ENCODE peak calls at places on chromosome 14, in five cellular contexts. C is cardiac muscle cell, V is neuronal stem cell, Y is mesendoderm, O is heart left ventricle. G is an unnamed sample.

GRCh38 chr14:30240002-30240401 is 312.4 kb upstream of the PRKD1 start:
- DNase-seq in Y (no peak), C (no peak), O (no peak), V (peak), G (no peak)

GRCh38 chr14:101781240-101782061 is 19.9 kb downstream of the PPP2R5C start:
- DNase-seq in V (no peak), Y (peak), O (no peak), C (peak), G (peak)

GRCh38 chr14:99318091-99318958 is 46.3 kb upstream of the BCL11B start:
- DNase-seq in Y (peak), V (no peak), C (no peak), O (no peak), G (no peak)

GRCh38 chr14:21556378-21557083 is 23.3 kb downstream of the OR10G3 start:
- DNase-seq in Y (no peak), V (no peak), C (no peak), O (no peak), G (no peak)

GRCh38 chr14:59829469-59829868 is 41.1 kb downstream of the RTN1 start:
- DNase-seq in V (no peak), Y (no peak), C (no peak), O (no peak), G (no peak)

GRCh38 chr14:69543341-69544249 is 31.1 kb downstream of the CCDC177 start:
- DNase-seq in Y (peak), C (no peak), O (no peak), V (no peak), G (no peak)

GRCh38 chr14:53956427-53957201 is at the start of gene BMP4:
- DNase-seq in V (no peak), Y (peak), C (peak), O (peak), G (no peak)

GRCh38 chr14:99619873-99620834 is 16.1 kb upstream of the CCDC85C start:
- DNase-seq in V (no peak), Y (peak), O (no peak), C (no peak), G (no peak)

GRCh38 chr14:76376001-76376404 is at the start of gene ESRRB:
- DNase-seq in Y (peak), C (peak), O (no peak), V (peak), G (no peak)

GRCh38 chr14:67887478-67887877 is 67.9 kb downstream of the RAD51B start:
- DNase-seq in C (no peak), V (no peak), O (no peak), Y (no peak), G (no peak)

GRCh38 chr14:59213368-59214315 is 25.2 kb downstream of the DAAM1 start:
- DNase-seq in V (no peak), Y (no peak), O (no peak), C (no peak), G (no peak)

GRCh38 chr14:68756071-68756481 is 36.8 kb downstream of the ZFP36L1 start:
- DNase-seq in Y (no peak), V (no peak), C (no peak), O (no peak), G (no peak)

GRCh38 chr14:26598081-26598671 is 343 bp upstream of the NOVA1 start:
- DNase-seq in C (peak), Y (peak), V (peak), O (peak), G (no peak)

DNA sequence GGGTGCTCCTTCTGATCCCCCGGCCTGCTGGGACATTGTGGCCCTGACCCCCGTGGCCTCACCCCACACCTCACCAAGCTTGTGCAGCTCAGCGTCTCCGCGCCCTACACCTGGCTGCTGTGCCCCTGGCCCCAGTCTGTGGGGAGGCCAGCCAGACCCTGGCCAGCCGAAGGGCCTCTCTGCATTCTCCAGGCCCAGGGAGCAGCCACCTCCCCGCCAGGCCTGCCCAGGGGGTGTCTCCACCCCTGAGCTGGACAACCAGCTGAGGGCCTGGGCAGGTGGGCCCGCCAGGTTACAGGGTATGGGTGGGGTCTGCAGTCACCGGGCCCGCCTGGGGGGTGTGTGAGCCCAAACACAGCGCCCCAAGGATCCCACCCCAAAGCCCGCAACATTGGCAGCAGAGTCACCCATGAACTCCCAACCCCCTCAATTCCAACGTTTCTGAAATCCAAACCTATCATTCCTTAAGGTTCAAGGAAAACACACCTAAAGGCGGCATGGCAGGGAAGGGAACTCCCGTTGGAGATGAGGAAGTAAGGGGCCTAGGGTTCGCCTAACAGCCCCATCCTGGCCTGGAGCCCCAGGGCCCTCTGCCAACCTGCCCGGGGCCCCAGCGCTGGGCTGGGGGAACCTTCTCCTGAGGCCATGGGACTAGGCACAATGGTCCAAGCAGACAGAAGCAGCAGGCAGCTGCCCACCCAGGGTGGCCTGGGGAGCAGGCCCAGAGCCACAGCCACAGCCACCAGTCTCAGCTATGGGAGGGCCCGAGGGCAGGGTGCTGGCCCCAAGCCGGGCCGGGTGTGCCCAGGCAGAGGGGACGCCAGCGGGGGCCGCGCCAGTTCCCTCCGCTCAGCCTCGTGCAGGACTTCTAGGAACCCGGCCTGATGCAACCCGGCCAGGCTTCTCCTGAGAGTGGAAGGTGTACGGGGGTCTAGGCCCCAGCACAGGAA is 8.5 kb downstream of the AKT1 start:
- DNase-seq in C (no peak), V (no peak), Y (no peak), O (no peak), G (no peak)
- H3K27ac ChIP-seq in C (no peak), V (no peak), Y (no peak), O (no peak), G (peak)

GRCh38 chr14:74065746-74066575 is 18.3 kb downstream of the ALDH6A1 start:
- DNase-seq in C (no peak), O (no peak), Y (no peak), V (no peak), G (no peak)

GRCh38 chr14:74064883-74065282 is 19.4 kb downstream of the ALDH6A1 start:
- DNase-seq in O (no peak), Y (no peak), V (no peak), C (no peak), G (no peak)

DNA sequence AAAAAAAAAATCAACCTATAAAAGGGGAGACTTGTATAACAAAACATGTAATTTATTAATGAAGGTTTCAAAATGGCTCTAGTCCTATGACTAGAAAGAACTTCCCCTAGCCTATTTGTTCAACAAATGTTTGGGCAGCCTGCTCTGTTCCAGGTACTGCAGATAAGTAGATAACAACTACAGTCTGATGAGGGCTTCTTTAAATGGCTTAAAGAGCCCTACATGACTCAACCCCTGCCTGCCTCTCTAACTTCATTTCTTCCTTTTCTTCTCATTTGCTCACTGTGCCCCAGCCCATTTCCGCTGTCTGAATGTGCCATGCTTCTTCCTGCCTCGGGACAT is 21.5 kb downstream of the ALDH6A1 start:
- DNase-seq in V (no peak), Y (no peak), C (no peak), O (no peak), G (no peak)
- H3K27ac ChIP-seq in V (no peak), Y (no peak), C (no peak), O (no peak), G (no peak)

GRCh38 chr14:93027810-93028723 is 87.7 kb downstream of the ITPK1 start:
- DNase-seq in Y (no peak), V (no peak), O (no peak), C (no peak), G (no peak)
- H3K27ac ChIP-seq in Y (no peak), V (no peak), O (peak), C (no peak), G (no peak)

DNA sequence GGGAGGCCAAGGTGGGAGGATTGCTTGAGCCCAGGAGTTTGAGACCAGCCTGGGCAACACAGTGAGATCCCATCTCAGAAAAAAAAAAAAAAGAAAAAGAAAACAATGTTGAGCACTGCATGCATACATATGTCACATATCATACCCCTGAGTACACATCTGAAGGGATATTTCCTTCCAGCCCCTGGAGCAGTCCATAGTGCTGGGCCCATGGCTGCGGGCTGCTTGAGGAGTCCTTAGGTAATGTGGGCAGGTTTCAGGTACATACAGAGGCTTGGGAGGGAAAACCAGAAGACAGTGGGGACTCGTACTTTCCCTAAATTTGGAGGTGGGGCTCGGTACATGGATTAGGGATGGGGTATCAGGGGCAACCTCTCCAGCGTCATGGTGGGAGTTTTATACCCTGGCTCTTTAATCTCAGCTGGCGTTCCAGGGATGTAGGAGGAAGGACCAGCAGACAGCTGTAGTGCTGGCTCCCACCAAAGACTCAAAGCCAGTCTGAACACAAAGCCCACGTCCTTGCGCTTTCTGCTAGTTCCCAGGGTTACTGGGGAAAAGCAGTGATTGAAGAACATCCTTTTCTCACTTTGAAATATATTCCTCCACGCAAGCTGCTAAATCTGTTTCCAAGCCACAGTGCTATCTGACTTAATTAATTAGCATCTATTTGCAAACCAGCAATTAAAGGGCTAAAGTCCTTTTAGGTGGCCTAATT is 5.2 kb downstream of the OTUB2 start:
- DNase-seq in Y (no peak), C (no peak), V (no peak), O (no peak), G (no peak)
- H3K27ac ChIP-seq in Y (no peak), C (no peak), V (no peak), O (no peak), G (no peak)

GRCh38 chr14:49581961-49582210 is 4.3 kb downstream of the RPS29 start:
- DNase-seq in V (no peak), C (no peak), O (no peak), Y (no peak), G (no peak)
- H3K27ac ChIP-seq in V (no peak), C (no peak), O (no peak), Y (no peak), G (no peak)

GRCh38 chr14:95481391-95482022 is 34.9 kb downstream of the SYNE3 start:
- DNase-seq in C (no peak), V (no peak), O (no peak), Y (no peak), G (no peak)

GRCh38 chr14:95484296-95484695 is 32.2 kb downstream of the SYNE3 start:
- DNase-seq in C (no peak), V (no peak), O (no peak), Y (no peak), G (no peak)

GRCh38 chr14:95482967-95483842 is 33.2 kb downstream of the SYNE3 start:
- DNase-seq in O (peak), V (no peak), Y (peak), C (no peak), G (no peak)

GRCh38 chr14:95485222-95485819 is 31.1 kb downstream of the SYNE3 start:
- DNase-seq in Y (peak), O (no peak), C (no peak), V (no peak), G (no peak)

GRCh38 chr14:95483843-95484165 is 32.6 kb downstream of the SYNE3 start:
- DNase-seq in O (no peak), Y (no peak), V (no peak), C (no peak), G (no peak)
- H3K27ac ChIP-seq in O (peak), Y (no peak), V (no peak), C (no peak), G (no peak)

GRCh38 chr14:61177279-61178225 is 103.6 kb downstream of the TMEM30B start:
- DNase-seq in O (no peak), Y (peak), V (no peak), C (no peak), G (no peak)

GRCh38 chr14:61176686-61177085 is 104.5 kb downstream of the TMEM30B start:
- DNase-seq in V (no peak), C (no peak), O (no peak), Y (no peak), G (no peak)

GRCh38 chr14:61178226-61179060 is 102.7 kb downstream of the TMEM30B start:
- DNase-seq in Y (peak), C (no peak), O (no peak), V (no peak), G (peak)

GRCh38 chr14:61179776-61180398 is 101.3 kb downstream of the TMEM30B start:
- DNase-seq in Y (no peak), O (no peak), V (no peak), C (no peak), G (no peak)

GRCh38 chr14:61179061-61179675 is 102.0 kb downstream of the TMEM30B start:
- DNase-seq in C (no peak), V (no peak), Y (peak), O (no peak), G (no peak)
- H3K27ac ChIP-seq in C (no peak), V (no peak), Y (peak), O (no peak), G (no peak)

G was measured in CD4-positive, CD25-positive, alpha-beta regulatory T cell.